ENCODE peak calls at places on chromosomes 7 and 10, in nine cellular contexts. X is right lobe of liver, S is sigmoid colon, D is heart right ventricle, J is ovary, V is IMR-90, B is left ventricle myocardium inferior, N is endodermal cell, Y is RWPE2. E is an unnamed sample.

GRCh38 chr10:21926949-21927348 is 76.6 kb downstream of the DNAJC1 start:
- DNase-seq in X (no peak), S (no peak), D (no peak), J (no peak), V (peak), B (no peak), N (no peak), Y (peak), E (no peak)

GRCh38 chr7:32869716-32870115 is 21.8 kb downstream of the KBTBD2 start:
- DNase-seq in X (no peak), S (no peak), D (no peak), J (no peak), V (peak), B (no peak), N (no peak), Y (no peak), E (no peak)

GRCh38 chr7:152565731-152566130 is 110.2 kb downstream of the XRCC2 start:
- DNase-seq in X (no peak), S (no peak), D (no peak), J (no peak), V (no peak), B (no peak), N (no peak), Y (no peak), E (no peak)

GRCh38 chr7:156858523-156858922 is 34.5 kb downstream of the LMBR1 start:
- DNase-seq in X (no peak), S (no peak), D (no peak), J (no peak), V (no peak), B (no peak), N (no peak), Y (no peak), E (no peak)

GRCh38 chr10:122575776-122576175 is 15.2 kb downstream of the DMBT1 start:
- DNase-seq in X (no peak), S (no peak), D (no peak), J (no peak), V (no peak), B (no peak), N (no peak), Y (no peak), E (no peak)

GRCh38 chr10:90723416-90724068 is 134.3 kb downstream of the HTR7 start:
- DNase-seq in X (no peak), S (no peak), D (no peak), J (no peak), V (no peak), B (no peak), N (peak), Y (no peak), E (no peak)

GRCh38 chr10:63518690-63519288 is 2.4 kb upstream of the REEP3 start:
- DNase-seq in X (no peak), S (no peak), D (no peak), J (no peak), V (no peak), B (no peak), N (no peak), Y (no peak), E (no peak)

GRCh38 chr7:16587129-16587528 is 58.4 kb downstream of the ANKMY2 start:
- DNase-seq in X (no peak), S (no peak), D (no peak), J (no peak), V (no peak), B (no peak), N (no peak), Y (no peak), E (no peak)

GRCh38 chr7:8162181-8162580 is 99.8 kb downstream of the ICA1 start:
- DNase-seq in X (no peak), S (no peak), D (no peak), J (no peak), V (no peak), B (no peak), N (no peak), Y (no peak), E (no peak)

GRCh38 chr7:151439855-151440798 is at the start of gene CRYGN:
- DNase-seq in X (no peak), S (peak), D (no peak), J (peak), V (no peak), B (no peak), N (peak), Y (no peak), E (peak)

GRCh38 chr10:73876157-73876556 is 1.8 kb upstream of the CAMK2G start:
- DNase-seq in X (no peak), S (no peak), D (no peak), J (no peak), V (no peak), B (no peak), N (peak), Y (no peak), E (peak)

GRCh38 chr7:22430457-22430856 is 69.5 kb downstream of the STEAP1B start:
- DNase-seq in X (no peak), S (no peak), D (no peak), J (no peak), V (peak), B (no peak), N (no peak), Y (no peak), E (no peak)

GRCh38 chr10:133230387-133231195 is 574 bp downstream of the UTF1 start:
- DNase-seq in X (no peak), S (no peak), D (peak), J (no peak), V (no peak), B (no peak), N (peak), Y (no peak), E (no peak)

GRCh38 chr10:101827919-101828600 is 9.8 kb upstream of the OGA start:
- DNase-seq in X (peak), S (no peak), D (no peak), J (no peak), V (no peak), B (no peak), N (peak), Y (peak), E (no peak)

GRCh38 chr10:127986543-127987466 is 79.9 kb downstream of the PTPRE start:
- DNase-seq in X (no peak), S (peak), D (no peak), J (no peak), V (no peak), B (no peak), N (no peak), Y (no peak), E (no peak)

GRCh38 chr10:45023426-45023825 is 22.7 kb downstream of the ZNF22 start:
- DNase-seq in X (no peak), S (no peak), D (no peak), J (no peak), V (peak), B (no peak), N (no peak), Y (no peak), E (no peak)

GRCh38 chr7:77388055-77388454 is 28.1 kb downstream of the GSAP start:
- DNase-seq in X (no peak), S (no peak), D (no peak), J (no peak), V (no peak), B (no peak), N (no peak), Y (no peak), E (no peak)

GRCh38 chr10:25902002-25902401 is 32.0 kb upstream of the MYO3A start:
- DNase-seq in X (no peak), S (no peak), D (no peak), J (no peak), V (no peak), B (no peak), N (no peak), Y (no peak), E (no peak)

GRCh38 chr10:34717429-34717828 is 97.7 kb downstream of the PARD3 start:
- DNase-seq in X (no peak), S (no peak), D (no peak), J (no peak), V (no peak), B (no peak), N (no peak), Y (no peak), E (no peak)

GRCh38 chr10:99562631-99563030 is 29.9 kb downstream of the NKX2-3 start:
- DNase-seq in X (no peak), S (no peak), D (no peak), J (no peak), V (no peak), B (no peak), N (no peak), Y (no peak), E (no peak)

GRCh38 chr7:116113310-116113709 is 82.7 kb upstream of the TFEC start:
- DNase-seq in X (no peak), S (no peak), D (no peak), J (no peak), V (no peak), B (no peak), N (no peak), Y (no peak), E (no peak)

GRCh38 chr7:149846021-149846420 is 7.8 kb downstream of the ZNF862 start:
- DNase-seq in X (no peak), S (peak), D (no peak), J (no peak), V (no peak), B (no peak), N (no peak), Y (no peak), E (no peak)

GRCh38 chr10:22570733-22571430 is 143.5 kb downstream of the PIP4K2A start:
- DNase-seq in X (no peak), S (no peak), D (no peak), J (no peak), V (no peak), B (no peak), N (no peak), Y (no peak), E (no peak)

GRCh38 chr10:25557136-25557535 is 376.9 kb upstream of the MYO3A start:
- DNase-seq in X (no peak), S (no peak), D (no peak), J (no peak), V (no peak), B (no peak), N (no peak), Y (no peak), E (no peak)

GRCh38 chr7:114820993-114821945 is 100.6 kb upstream of the MDFIC start:
- DNase-seq in X (no peak), S (no peak), D (no peak), J (no peak), V (peak), B (no peak), N (no peak), Y (no peak), E (no peak)

GRCh38 chr7:91668217-91668616 is 212.3 kb downstream of the MTERF1 start:
- DNase-seq in X (no peak), S (no peak), D (no peak), J (no peak), V (no peak), B (no peak), N (no peak), Y (no peak), E (no peak)

GRCh38 chr10:60048146-60048545 is 141.8 kb upstream of the CCDC6 start:
- DNase-seq in X (no peak), S (no peak), D (no peak), J (no peak), V (no peak), B (no peak), N (peak), Y (no peak), E (peak)

GRCh38 chr7:117986645-117987269 is 113.5 kb upstream of the CTTNBP2 start:
- DNase-seq in X (no peak), S (peak), D (no peak), J (no peak), V (no peak), B (no peak), N (no peak), Y (no peak), E (no peak)

GRCh38 chr7:17109017-17109416 is 189.4 kb upstream of the AHR start:
- DNase-seq in X (no peak), S (no peak), D (no peak), J (no peak), V (peak), B (no peak), N (no peak), Y (no peak), E (no peak)

GRCh38 chr10:89201345-89202032 is 5.6 kb downstream of the CH25H start:
- DNase-seq in X (no peak), S (no peak), D (no peak), J (no peak), V (peak), B (no peak), N (no peak), Y (no peak), E (no peak)

GRCh38 chr10:18400201-18400910 is 251.0 kb downstream of the NSUN6 start:
- DNase-seq in X (peak), S (no peak), D (no peak), J (no peak), V (peak), B (no peak), N (peak), Y (no peak), E (no peak)
- H3K4me3 ChIP-seq in X (peak), S (no peak), D (peak), J (peak), V (peak), B (peak), N (peak), Y (no peak), E (peak)

DNA sequence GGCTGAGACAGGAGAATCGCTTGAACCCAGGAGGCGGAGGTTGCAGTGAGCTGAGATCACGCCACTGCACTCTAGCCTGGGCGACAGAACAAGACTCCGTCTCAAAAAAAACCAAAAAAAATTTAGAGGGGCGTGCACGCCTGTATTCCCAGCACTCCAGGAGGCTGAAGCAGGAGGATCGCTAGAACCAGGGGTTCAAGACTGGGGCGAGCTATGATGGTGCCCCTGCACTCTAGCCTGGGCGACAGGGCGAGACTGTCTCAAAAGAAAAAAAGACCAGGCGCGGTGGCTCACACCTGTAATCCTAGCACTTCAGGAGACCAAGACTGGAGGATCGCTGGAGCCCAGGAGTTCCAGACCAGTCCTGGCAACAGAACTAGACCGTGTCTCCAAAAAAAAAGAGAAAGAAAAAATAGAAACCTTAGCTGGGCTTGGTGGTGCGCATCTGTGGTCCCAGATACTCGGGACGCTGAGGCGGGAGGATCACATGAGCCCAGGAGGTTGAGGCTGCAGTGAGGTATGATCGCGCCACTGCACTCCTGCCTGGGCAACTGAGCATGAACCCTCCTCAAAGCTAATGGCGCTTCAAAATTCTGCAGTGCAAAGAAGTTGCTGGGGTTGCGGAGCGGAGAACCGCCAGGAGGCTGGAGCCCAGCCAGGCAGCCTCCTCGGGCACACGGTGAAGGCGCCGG is 382 bp upstream of the MBLAC1 start:
- DNase-seq in X (no peak), S (no peak), D (no peak), J (no peak), V (no peak), B (no peak), N (no peak), Y (no peak), E (no peak)
- TF ChIP-seq CTCF in X (no peak), S (no peak), D (no peak), J (no peak), V (no peak), B (no peak), N (peak), Y (no peak), E (no peak)

GRCh38 chr10:68096913-68097509 is 12.3 kb upstream of the MYPN start:
- DNase-seq in X (no peak), S (no peak), D (no peak), J (no peak), V (peak), B (no peak), N (peak), Y (peak), E (peak)
- H3K27ac ChIP-seq in X (no peak), S (no peak), D (no peak), J (no peak), V (no peak), B (peak), N (no peak), Y (peak), E (no peak)

DNA sequence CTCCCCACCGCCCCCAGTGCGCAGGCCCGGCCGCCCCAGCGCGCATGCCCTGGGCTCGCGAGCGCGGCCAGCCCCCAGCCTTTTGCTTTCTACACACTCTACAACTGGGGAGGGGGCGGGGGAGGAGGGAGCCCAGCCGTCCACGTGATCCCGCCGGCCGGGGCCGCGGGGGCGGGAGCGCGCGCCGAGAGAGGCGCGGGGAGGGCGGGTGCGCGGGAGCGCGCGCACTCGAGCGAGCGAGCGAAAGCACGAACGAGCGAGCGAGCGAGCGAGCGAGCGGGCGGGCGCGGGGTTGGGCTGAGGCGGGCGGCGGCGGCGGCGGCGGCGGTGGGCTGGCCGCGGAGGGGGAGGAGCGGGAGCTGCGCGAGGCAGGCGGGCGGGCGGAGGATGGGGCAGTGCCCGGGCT is at the start of gene AUTS2:
- DNase-seq in X (peak), S (peak), D (peak), J (peak), V (peak), B (peak), N (peak), Y (no peak), E (peak)
- H3K4me3 ChIP-seq in X (peak), S (peak), D (peak), J (peak), V (peak), B (peak), N (peak), Y (peak), E (peak)

GRCh38 chr10:43197834-43198681 is 59.8 kb downstream of the CSGALNACT2 start:
- DNase-seq in X (peak), S (peak), D (no peak), J (no peak), V (no peak), B (no peak), N (peak), Y (peak), E (no peak)
- TF ChIP-seq CTCF in X (peak), S (no peak), D (no peak), J (no peak), V (peak), B (no peak), N (peak), Y (no peak), E (no peak)

GRCh38 chr10:79249156-79250121 is 97.8 kb upstream of the PPIF start:
- DNase-seq in X (no peak), S (no peak), D (peak), J (no peak), V (no peak), B (no peak), N (no peak), Y (no peak), E (no peak)
- H3K27ac ChIP-seq in X (no peak), S (peak), D (no peak), J (no peak), V (no peak), B (peak), N (no peak), Y (no peak), E (peak)